ENCODE peak calls at places on chromosomes 1 and 21, in ten cellular contexts. S is neural progenitor cell, E is endothelial cell of umbilical vein, V is GM23248, P is PC-3, G is MM.1S, J is kidney, Y is H9, A is IMR-90, U is HCT116. X is an unnamed sample.

GRCh38 chr1:216670118-216670870 is 52.9 kb downstream of the ESRRG start:
- DNase-seq in G (no peak), E (no peak), Y (no peak), V (peak; percentile 17), A (peak; percentile 54), S (no peak), P (peak; percentile 30), J (no peak), U (no peak), X (peak; percentile 69)

GRCh38 chr1:18957136-18957521 is 653 bp upstream of the IFFO2 start:
- DNase-seq in J (peak; percentile 90), A (no peak), P (no peak), S (peak; percentile 60), E (no peak), U (no peak), V (peak; percentile 39), Y (peak; percentile 63), G (no peak), X (no peak)

GRCh38 chr21:42545745-42546144 is 32.1 kb downstream of the SLC37A1 start:
- DNase-seq in V (no peak), J (no peak), S (no peak), Y (no peak), U (no peak), E (no peak), G (no peak), A (no peak), P (no peak), X (no peak)

GRCh38 chr1:229028509-229028908 is 242.4 kb upstream of the RAB4A start:
- DNase-seq in Y (peak; percentile 65), E (no peak), G (no peak), U (no peak), S (peak; percentile 71), V (no peak), P (no peak), A (no peak), J (no peak), X (no peak)

GRCh38 chr1:177937174-177937770 is 32.6 kb downstream of the SEC16B start:
- DNase-seq in U (no peak), V (no peak), G (no peak), E (no peak), J (peak; percentile 55), Y (no peak), P (no peak), S (no peak), A (no peak), X (no peak)

GRCh38 chr1:245986404-245987221 is 520.5 kb downstream of the SMYD3 start:
- DNase-seq in E (peak; percentile 86), G (no peak), A (peak; percentile 88), P (peak; percentile 78), Y (no peak), U (peak; percentile 46), J (no peak), V (peak; percentile 87), S (no peak), X (peak; percentile 84)

GRCh38 chr1:36751525-36751924 is 268.8 kb upstream of the CSF3R start:
- DNase-seq in G (no peak), P (peak; percentile 60), J (no peak), A (no peak), V (no peak), U (no peak), S (no peak), Y (no peak), E (no peak), X (no peak)

GRCh38 chr1:112687785-112688496 is 13.5 kb downstream of the MOV10 start:
- DNase-seq in G (no peak), S (no peak), Y (no peak), A (no peak), P (no peak), U (no peak), V (no peak), E (no peak), J (peak; percentile 17), X (no peak)

GRCh38 chr1:87170151-87170550 is 158.5 kb upstream of the LMO4 start:
- DNase-seq in V (no peak), Y (no peak), J (no peak), U (no peak), A (peak; percentile 49), P (no peak), S (no peak), E (no peak), G (no peak), X (no peak)

GRCh38 chr1:240350910-240351331 is 259.2 kb downstream of the FMN2 start:
- DNase-seq in A (peak; percentile 96), V (peak; percentile 91), E (no peak), J (no peak), S (no peak), U (no peak), Y (no peak), G (no peak), P (peak; percentile 74), X (peak; percentile 58)

GRCh38 chr21:42094811-42095210 is 23.7 kb downstream of the UMODL1 start:
- DNase-seq in V (no peak), S (no peak), J (peak; percentile 45), Y (no peak), U (no peak), E (no peak), A (no peak), G (no peak), P (peak; percentile 19), X (no peak)

GRCh38 chr1:113935176-113935575 is 6.1 kb downstream of the HIPK1 start:
- DNase-seq in S (no peak), G (no peak), V (no peak), J (no peak), U (no peak), E (no peak), P (no peak), A (no peak), Y (no peak), X (no peak)

GRCh38 chr1:26287033-26287711 is 7.3 kb downstream of the SH3BGRL3 start:
- DNase-seq in E (no peak), J (peak; percentile 72), U (no peak), A (peak; percentile 21), V (peak; percentile 57), P (no peak), Y (peak; percentile 24), G (peak; percentile 77), S (no peak), X (no peak)

GRCh38 chr1:177567393-177567792 is 396.6 kb downstream of the BRINP2 start:
- DNase-seq in S (peak; percentile 30), V (peak; percentile 41), G (no peak), P (peak; percentile 34), U (peak; percentile 19), A (peak; percentile 8), Y (peak; percentile 36), E (no peak), J (no peak), X (peak; percentile 15)

GRCh38 chr1:7478797-7479499 is 292.1 kb upstream of the VAMP3 start:
- DNase-seq in V (peak; percentile 98), U (no peak), G (no peak), S (no peak), A (peak; percentile 100), J (peak; percentile 94), E (no peak), P (no peak), Y (no peak), X (peak; percentile 76)

GRCh38 chr21:26686278-26686677 is 113.2 kb upstream of the CYYR1 start:
- DNase-seq in A (peak; percentile 44), G (peak; percentile 89), P (peak; percentile 62), E (peak; percentile 10), J (no peak), U (no peak), V (peak; percentile 37), S (no peak), Y (peak; percentile 69), X (peak; percentile 1)

GRCh38 chr1:214361636-214362035 is 80.7 kb downstream of the SMYD2 start:
- DNase-seq in A (no peak), V (no peak), G (no peak), E (no peak), U (no peak), Y (no peak), J (no peak), P (no peak), S (no peak), X (no peak)
- H3K9ac ChIP-seq in A (no peak overlapping the region), V (no peak overlapping the region), G (no peak overlapping the region), E (no peak overlapping the region), U (no peak overlapping the region), Y (no peak overlapping the region), J (no peak overlapping the region), P (no peak overlapping the region), S (no peak overlapping the region), X (no peak overlapping the region)

DNA sequence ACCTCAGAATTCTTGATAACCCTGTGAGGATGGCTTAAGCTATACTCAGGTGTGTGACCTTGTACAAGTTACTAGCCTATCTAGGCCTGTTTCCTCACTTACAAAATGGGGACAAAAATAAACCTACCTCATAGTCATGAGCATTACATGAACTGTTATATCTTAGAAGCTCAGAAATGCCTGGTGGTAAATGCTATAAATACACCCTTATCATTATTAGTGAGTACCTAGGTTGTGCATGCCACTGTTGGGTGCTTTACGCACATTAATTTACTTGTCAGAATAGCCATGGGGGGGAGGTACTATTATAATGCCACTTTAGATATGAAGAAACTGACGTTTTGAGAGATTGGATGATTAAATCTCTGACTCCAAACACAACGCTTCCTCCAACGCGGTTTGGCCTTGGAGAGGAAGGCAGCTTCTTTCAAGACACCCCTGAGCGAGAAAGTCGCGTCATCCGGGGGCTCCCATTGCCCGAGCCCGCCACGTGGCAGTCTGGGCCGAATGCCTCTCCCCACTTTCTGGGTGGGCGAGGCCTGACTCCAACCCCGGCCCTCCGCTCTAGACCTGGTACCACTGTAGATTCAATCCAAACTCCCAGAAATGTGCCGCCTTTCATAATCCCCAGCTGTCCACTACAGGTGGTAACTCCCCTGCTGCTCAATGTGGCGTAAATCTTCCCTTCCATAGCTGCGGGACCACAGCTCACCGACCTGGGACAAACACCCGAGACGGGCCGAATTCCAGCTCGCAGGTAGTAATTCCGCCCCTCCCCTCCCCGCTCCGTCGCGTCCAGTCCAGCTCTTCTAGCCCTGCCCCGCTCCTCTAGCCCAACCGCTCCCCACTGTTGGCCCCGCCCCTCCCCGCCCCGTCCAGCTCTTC is 773 bp upstream of the RAD54L start:
- DNase-seq in P (peak; percentile 35), V (peak; percentile 72), Y (no peak), A (peak; percentile 45), S (no peak), E (no peak), U (no peak), G (no peak), J (peak; percentile 89), X (peak; percentile 57)
- H3K9ac ChIP-seq in P (peak overlapping the region; percentile 84), V (peak overlapping the region; percentile 94), Y (peak overlapping the region; percentile 81), A (peak overlapping the region; percentile 79), S (no peak overlapping the region), E (peak overlapping the region; percentile 89), U (peak overlapping the region; percentile 67), G (peak overlapping the region; percentile 59), J (peak overlapping the region; percentile 88), X (peak overlapping the region; percentile 82)

GRCh38 chr1:9439074-9439761 is 100.0 kb upstream of the SLC25A33 start:
- DNase-seq in J (no peak), G (no peak), Y (no peak), A (no peak), P (no peak), U (no peak), S (no peak), V (peak; percentile 43), E (peak; percentile 22), X (no peak)
- H3K9ac ChIP-seq in J (no peak overlapping the region), G (no peak overlapping the region), Y (no peak overlapping the region), A (no peak overlapping the region), P (no peak overlapping the region), U (no peak overlapping the region), S (no peak overlapping the region), V (peak overlapping the region; percentile 63), E (no peak overlapping the region), X (no peak overlapping the region)

DNA sequence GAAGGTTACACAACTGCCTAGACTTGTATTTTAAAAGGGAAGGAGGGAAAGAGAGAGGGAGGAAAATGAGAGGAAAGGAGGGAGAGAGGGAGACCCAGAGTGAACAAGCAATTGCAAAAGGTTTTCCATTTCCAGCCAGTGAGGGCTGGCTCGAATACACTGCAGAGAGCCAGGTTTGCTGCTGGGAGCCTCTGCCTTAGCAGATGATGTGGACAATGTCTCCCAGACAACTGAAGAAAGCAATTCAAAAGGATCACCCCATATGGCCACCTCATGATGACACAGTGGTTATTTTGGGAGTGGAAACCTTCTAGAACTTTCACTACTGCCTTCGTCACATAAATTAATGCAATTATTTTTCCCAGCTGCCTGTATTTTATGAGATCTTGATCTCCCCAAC is 86.4 kb downstream of the BCAR3 start:
- DNase-seq in V (peak; percentile 92), E (no peak), G (no peak), J (no peak), U (no peak), S (no peak), P (no peak), Y (no peak), A (peak; percentile 57), X (peak; percentile 19)
- H3K9ac ChIP-seq in V (peak overlapping the region; percentile 77), E (no peak overlapping the region), G (no peak overlapping the region), J (peak overlapping the region; percentile 4), U (no peak overlapping the region), S (no peak overlapping the region), P (no peak overlapping the region), Y (no peak overlapping the region), A (no peak overlapping the region), X (no peak overlapping the region)